ENCODE peak calls at places on chromosomes 6 and 20, in six cellular contexts. Z, L, I, X, N and S are unnamed samples.

GRCh38 chr6:14309516-14309915 is 191.9 kb downstream of the CD83 start:
- DNase-seq in Z (no peak), L (no peak), I (no peak), X (no peak), N (no peak), S (no peak)

GRCh38 chr6:31870385-31870921 is 7.8 kb upstream of the NEU1 start:
- DNase-seq in Z (peak; percentile 77), L (no peak), I (no peak), X (no peak), N (no peak), S (no peak)

GRCh38 chr6:1610497-1611321 is 994 bp downstream of the FOXC1 start:
- DNase-seq in Z (no peak), L (no peak), I (peak; percentile 29), X (peak; percentile 84), N (no peak), S (peak; percentile 71)

GRCh38 chr20:57666106-57666833 is 43.5 kb downstream of the PMEPA1 start:
- DNase-seq in Z (no peak), L (no peak), I (no peak), X (no peak), N (no peak), S (no peak)

GRCh38 chr6:70124882-70125535 is 177.9 kb downstream of the COL9A1 start:
- DNase-seq in Z (no peak), L (peak; percentile 13), I (peak; percentile 19), X (no peak), N (no peak), S (no peak)

GRCh38 chr20:45306431-45306982 is at the start of gene RBPJL:
- DNase-seq in Z (no peak), L (no peak), I (no peak), X (no peak), N (no peak), S (no peak)

GRCh38 chr6:43877463-43878126 is 107.6 kb downstream of the VEGFA start:
- DNase-seq in Z (no peak), L (no peak), I (no peak), X (no peak), N (no peak), S (no peak)

GRCh38 chr6:80547827-80548226 is 441.4 kb downstream of the BCKDHB start:
- DNase-seq in Z (no peak), L (no peak), I (peak; percentile 94), X (no peak), N (no peak), S (no peak)

GRCh38 chr20:2872304-2873009 is 824 bp upstream of the PTPRA start:
- DNase-seq in Z (peak; percentile 66), L (peak; percentile 77), I (peak; percentile 43), X (peak; percentile 90), N (peak; percentile 52), S (peak; percentile 81)

GRCh38 chr6:15496345-15497131 is 166.3 kb downstream of the DTNBP1 start:
- DNase-seq in Z (no peak), L (peak; percentile 6), I (no peak), X (no peak), N (no peak), S (no peak)
- H3K4me3 ChIP-seq in Z (no peak overlapping the region), L (no peak overlapping the region), I (no peak overlapping the region), X (no peak overlapping the region), N (no peak overlapping the region), S (no peak overlapping the region)

GRCh38 chr6:133891814-133892443 is 3.0 kb downstream of the TCF21 start:
- DNase-seq in Z (no peak), L (no peak), I (no peak), X (no peak), N (no peak), S (no peak)

GRCh38 chr6:133892444-133893323 is 3.8 kb downstream of the TCF21 start:
- DNase-seq in Z (no peak), L (no peak), I (peak; percentile 65), X (no peak), N (no peak), S (no peak)

GRCh38 chr6:133893324-133893692 is 4.4 kb downstream of the TCF21 start:
- DNase-seq in Z (no peak), L (no peak), I (no peak), X (no peak), N (no peak), S (no peak)

GRCh38 chr6:133889557-133890301 is 816 bp downstream of the TCF21 start:
- DNase-seq in Z (peak; percentile 25), L (no peak), I (peak; percentile 73), X (no peak), N (no peak), S (no peak)

GRCh38 chr6:133890941-133891813 is 2.3 kb downstream of the TCF21 start:
- DNase-seq in Z (no peak), L (peak; percentile 13), I (peak; percentile 39), X (no peak), N (no peak), S (peak; percentile 73)
- TF ChIP-seq POLR2A in Z (no peak), L (no peak), I (no peak), X (no peak), N (no peak), S (no peak)

GRCh38 chr6:28867078-28867414 is 56.7 kb downstream of the TRIM27 start:
- DNase-seq in Z (no peak), L (no peak), I (peak; percentile 3), X (no peak), N (no peak), S (no peak)
- H3K4me3 ChIP-seq in Z (no peak overlapping the region), L (no peak overlapping the region), I (peak overlapping the region; percentile 93), X (peak overlapping the region; percentile 59), N (peak overlapping the region; percentile 66), S (peak overlapping the region; percentile 76)

GRCh38 chr20:64038252-64038578 is 2.2 kb downstream of the C20orf204 start:
- DNase-seq in Z (no peak), L (no peak), I (no peak), X (no peak), N (no peak), S (no peak)
- TF ChIP-seq POLR2A in Z (no peak), L (no peak), I (no peak), X (no peak), N (no peak), S (no peak)

GRCh38 chr6:148438593-148438992 is 96.0 kb downstream of the SASH1 start:
- DNase-seq in Z (no peak), L (no peak), I (peak; percentile 44), X (no peak), N (no peak), S (no peak)

GRCh38 chr6:148436466-148436865 is 93.8 kb downstream of the SASH1 start:
- DNase-seq in Z (no peak), L (no peak), I (no peak), X (no peak), N (no peak), S (no peak)

GRCh38 chr6:148441454-148441911 is 98.8 kb downstream of the SASH1 start:
- DNase-seq in Z (no peak), L (no peak), I (peak; percentile 90), X (no peak), N (no peak), S (no peak)

GRCh38 chr6:148440877-148441453 is 98.3 kb downstream of the SASH1 start:
- DNase-seq in Z (peak; percentile 64), L (peak; percentile 30), I (peak; percentile 85), X (peak; percentile 94), N (peak; percentile 46), S (peak; percentile 75)

DNA sequence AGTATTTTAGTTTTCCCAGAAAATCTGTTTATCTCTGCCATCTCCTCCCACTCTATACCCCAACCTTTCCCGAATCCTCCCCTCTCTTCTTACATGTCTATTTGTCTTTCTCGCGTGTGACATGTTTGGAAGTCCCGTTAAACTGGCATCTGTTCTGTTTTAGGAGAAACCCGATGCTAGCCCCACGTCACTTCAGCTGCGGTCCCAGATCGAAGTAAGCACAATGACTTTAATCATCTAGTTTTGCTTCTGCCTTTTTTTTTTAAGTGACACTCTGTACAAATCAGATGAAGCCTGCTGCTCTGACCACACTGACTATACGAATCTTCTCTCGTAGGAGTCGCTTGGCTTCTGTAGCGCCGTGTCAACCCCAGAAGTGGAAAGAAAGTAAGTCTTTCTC is 97.4 kb downstream of the SASH1 start:
- DNase-seq in Z (no peak), L (no peak), I (no peak), X (no peak), N (no peak), S (no peak)
- H3K4me3 ChIP-seq in Z (no peak overlapping the region), L (no peak overlapping the region), I (no peak overlapping the region), X (no peak overlapping the region), N (peak overlapping the region; percentile 50), S (no peak overlapping the region)

GRCh38 chr20:38033330-38034107 is at the start of the genes RPRD1B and TTI1:
- DNase-seq in Z (peak; percentile 92), L (peak; percentile 94), I (peak; percentile 84), X (peak; percentile 97), N (peak; percentile 87), S (peak; percentile 94)
- TF ChIP-seq POLR2A in Z (peak; percentile 15), L (peak; percentile 73), I (peak; percentile 84), X (no peak), N (peak; percentile 85), S (peak; percentile 64)

DNA sequence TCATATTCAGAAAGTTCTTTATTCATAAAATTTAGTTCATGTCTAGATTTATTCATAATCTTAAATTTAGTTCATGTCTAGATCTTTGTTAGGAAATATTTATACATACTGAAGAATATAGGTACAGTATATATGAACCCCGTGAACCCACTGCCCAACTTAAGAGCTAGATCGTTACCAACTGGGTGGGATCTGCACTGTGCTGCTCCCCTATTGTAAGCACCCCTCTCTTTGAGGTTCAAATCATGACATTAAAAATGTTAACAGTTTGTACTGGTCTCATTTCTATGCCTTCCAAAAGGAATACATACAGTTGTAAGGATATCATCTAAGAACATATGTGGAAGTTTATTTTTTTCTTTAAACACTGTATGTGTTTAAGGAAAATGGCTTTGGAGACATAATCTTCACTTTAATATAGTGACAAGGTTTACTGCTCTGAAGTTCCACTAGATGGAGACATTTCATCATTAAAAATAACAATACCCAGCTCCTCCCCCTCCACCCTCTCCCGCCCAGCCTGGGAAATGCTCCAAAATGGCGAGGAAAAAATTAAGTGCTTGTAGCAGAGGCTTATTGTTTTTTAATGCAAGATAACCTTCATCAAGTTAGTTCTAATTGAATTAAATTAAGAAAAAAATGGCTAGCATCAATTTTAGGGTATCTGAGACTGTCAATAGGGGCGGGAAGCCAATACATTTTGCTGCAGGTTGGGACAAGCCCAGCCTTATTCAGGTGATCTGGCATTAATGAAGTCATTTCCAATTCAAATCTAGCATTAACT is 104.1 kb upstream of the TRAF3IP2 start:
- DNase-seq in Z (peak; percentile 71), L (peak; percentile 64), I (peak; percentile 76), X (peak; percentile 91), N (peak; percentile 67), S (peak; percentile 88)
- H3K4me3 ChIP-seq in Z (no peak overlapping the region), L (no peak overlapping the region), I (no peak overlapping the region), X (no peak overlapping the region), N (peak overlapping the region; percentile 47), S (no peak overlapping the region)

DNA sequence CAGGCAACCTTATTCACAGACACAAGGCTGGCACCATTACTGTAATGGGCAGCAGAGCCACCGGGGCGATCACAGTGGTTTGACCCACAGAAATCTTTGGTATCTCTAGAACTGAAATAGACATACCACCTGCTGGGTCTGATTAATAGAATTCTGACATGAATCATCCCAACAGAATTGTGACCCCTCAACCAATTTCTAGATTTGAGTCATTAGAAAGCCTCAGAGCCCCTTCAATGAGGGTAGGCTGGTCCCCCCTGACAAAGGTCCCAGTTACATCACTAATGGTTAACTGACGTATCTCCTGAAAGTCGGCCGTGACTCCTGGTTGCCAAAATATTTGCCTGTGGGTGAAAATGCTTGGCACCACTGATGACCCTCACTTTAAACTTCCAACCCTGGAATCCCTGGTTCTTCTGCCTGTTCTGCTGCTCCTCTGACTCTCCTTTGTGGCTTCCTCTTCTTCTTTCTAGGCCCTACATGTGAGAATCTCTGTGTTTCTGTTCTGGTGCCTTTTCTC is 124.9 kb upstream of the ARID1B start:
- DNase-seq in Z (no peak), L (no peak), I (no peak), X (no peak), N (no peak), S (no peak)
- TF ChIP-seq POLR2A in Z (no peak), L (no peak), I (no peak), X (no peak), N (no peak), S (no peak)